ENCODE peak calls at places on chromosomes 13 and 19, in five cellular contexts. One of them, this sample, is unnamed.

GRCh38 chr13:28337196-28338045 is 157.5 kb downstream of the FLT1 start:
- DNase-seq in stimulated activated CD8-positive, alpha-beta memory T cell treated with anti-CD3 and anti-CD28 coated beads, Interleukin-12 subunit alpha, Interleukin-12 subunit beta, amount 100 ng/mL, for 1 hour: no peak
- DNase-seq in NCI-H82: peak
- DNase-seq in midbrain: no peak
- DNase-seq in NCI-H460: no peak
- DNase-seq in this sample: no peak

GRCh38 chr19:19539738-19540703 is 2.0 kb downstream of the CILP2 start:
- DNase-seq in stimulated activated CD8-positive, alpha-beta memory T cell treated with anti-CD3 and anti-CD28 coated beads, Interleukin-12 subunit alpha, Interleukin-12 subunit beta, amount 100 ng/mL, for 1 hour: peak
- DNase-seq in NCI-H82: peak
- DNase-seq in midbrain: no peak
- DNase-seq in NCI-H460: no peak
- DNase-seq in this sample: no peak

GRCh38 chr13:99208185-99208584 is 7.5 kb downstream of the UBAC2 start:
- DNase-seq in stimulated activated CD8-positive, alpha-beta memory T cell treated with anti-CD3 and anti-CD28 coated beads, Interleukin-12 subunit alpha, Interleukin-12 subunit beta, amount 100 ng/mL, for 1 hour: no peak
- DNase-seq in NCI-H82: no peak
- DNase-seq in midbrain: no peak
- DNase-seq in NCI-H460: no peak
- DNase-seq in this sample: no peak

GRCh38 chr13:85825454-85825853 is 26.2 kb upstream of the SLITRK6 start:
- DNase-seq in stimulated activated CD8-positive, alpha-beta memory T cell treated with anti-CD3 and anti-CD28 coated beads, Interleukin-12 subunit alpha, Interleukin-12 subunit beta, amount 100 ng/mL, for 1 hour: no peak
- DNase-seq in NCI-H82: no peak
- DNase-seq in midbrain: no peak
- DNase-seq in NCI-H460: no peak
- DNase-seq in this sample: no peak

GRCh38 chr19:42280761-42281174 is 11.7 kb downstream of the CIC start:
- DNase-seq in stimulated activated CD8-positive, alpha-beta memory T cell treated with anti-CD3 and anti-CD28 coated beads, Interleukin-12 subunit alpha, Interleukin-12 subunit beta, amount 100 ng/mL, for 1 hour: no peak
- DNase-seq in NCI-H82: peak
- DNase-seq in midbrain: peak
- DNase-seq in NCI-H460: no peak
- DNase-seq in this sample: no peak

GRCh38 chr13:60562081-60562764 is 165.2 kb downstream of the TDRD3 start:
- DNase-seq in stimulated activated CD8-positive, alpha-beta memory T cell treated with anti-CD3 and anti-CD28 coated beads, Interleukin-12 subunit alpha, Interleukin-12 subunit beta, amount 100 ng/mL, for 1 hour: no peak
- DNase-seq in NCI-H82: no peak
- DNase-seq in midbrain: no peak
- DNase-seq in NCI-H460: no peak
- DNase-seq in this sample: no peak

GRCh38 chr19:17450264-17451075 is 2.0 kb upstream of the TMEM221 start:
- DNase-seq in stimulated activated CD8-positive, alpha-beta memory T cell treated with anti-CD3 and anti-CD28 coated beads, Interleukin-12 subunit alpha, Interleukin-12 subunit beta, amount 100 ng/mL, for 1 hour: no peak
- DNase-seq in NCI-H82: no peak
- DNase-seq in midbrain: no peak
- DNase-seq in NCI-H460: no peak
- DNase-seq in this sample: no peak

GRCh38 chr13:75931116-75931515 is 295.0 kb downstream of the LMO7 start:
- DNase-seq in stimulated activated CD8-positive, alpha-beta memory T cell treated with anti-CD3 and anti-CD28 coated beads, Interleukin-12 subunit alpha, Interleukin-12 subunit beta, amount 100 ng/mL, for 1 hour: no peak
- DNase-seq in NCI-H82: no peak
- DNase-seq in midbrain: no peak
- DNase-seq in NCI-H460: no peak
- DNase-seq in this sample: no peak

GRCh38 chr19:29366757-29367156 is 153.8 kb upstream of the UQCRFS1 start:
- DNase-seq in stimulated activated CD8-positive, alpha-beta memory T cell treated with anti-CD3 and anti-CD28 coated beads, Interleukin-12 subunit alpha, Interleukin-12 subunit beta, amount 100 ng/mL, for 1 hour: no peak
- DNase-seq in NCI-H82: no peak
- DNase-seq in midbrain: no peak
- DNase-seq in NCI-H460: no peak
- DNase-seq in this sample: no peak